ENCODE peak calls at places on chromosome 2, in four cellular contexts. G is gastrocnemius medialis, K is kidney, W is adrenal gland. F is an unnamed sample. For H3K4me1, the result is how much of the 10 kb centered on the place peaks cover.

GRCh38 chr2:166084301-166084700 is 43.5 kb downstream of the SCN1A start:
- DNase-seq in G (no peak), K (no peak), W (no peak), F (no peak)

GRCh38 chr2:231926761-231927565 is 767 bp upstream of the NPPC start:
- DNase-seq in G (no peak), K (peak), W (peak), F (no peak)

GRCh38 chr2:120937736-120938131 is 202.1 kb downstream of the GLI2 start:
- DNase-seq in G (no peak), K (peak), W (peak), F (peak)

GRCh38 chr2:159147687-159148086 is 138.8 kb downstream of the WDSUB1 start:
- DNase-seq in G (no peak), K (no peak), W (no peak), F (no peak)

GRCh38 chr2:158610059-158610458 is 153.3 kb downstream of the PKP4 start:
- DNase-seq in G (no peak), K (no peak), W (no peak), F (no peak)

GRCh38 chr2:176137883-176138282 is 8.4 kb downstream of the HOXD8 start:
- DNase-seq in G (no peak), K (peak), W (peak), F (no peak)

GRCh38 chr2:17912266-17912691 is 33.8 kb downstream of the KCNS3 start:
- DNase-seq in G (peak), K (no peak), W (no peak), F (no peak)

GRCh38 chr2:174585111-174585510 is 12.5 kb downstream of the WIPF1 start:
- DNase-seq in G (no peak), K (no peak), W (no peak), F (no peak)

GRCh38 chr2:16142383-16143361 is 202.3 kb downstream of the MYCN start:
- DNase-seq in G (no peak), K (no peak), W (no peak), F (no peak)

GRCh38 chr2:109521233-109521632 is 92.5 kb downstream of the SEPTIN10 start:
- DNase-seq in G (no peak), K (peak), W (no peak), F (no peak)

GRCh38 chr2:64646007-64646880 is 7.5 kb downstream of the SERTAD2 start:
- DNase-seq in G (peak), K (peak), W (peak), F (peak)
- H3K4me1 ChIP-seq in G (half or more), K (under half), W (half or more), F (under half)

GRCh38 chr2:46722142-46722541 is 193.5 kb downstream of the MCFD2 start:
- DNase-seq in G (no peak), K (no peak), W (no peak), F (no peak)

GRCh38 chr2:46723346-46723745 is 192.3 kb downstream of the MCFD2 start:
- DNase-seq in G (no peak), K (no peak), W (no peak), F (no peak)

GRCh38 chr2:46719499-46719898 is 196.1 kb downstream of the MCFD2 start:
- DNase-seq in G (no peak), K (no peak), W (no peak), F (peak)

GRCh38 chr2:46718797-46719196 is 196.8 kb downstream of the MCFD2 start:
- DNase-seq in G (no peak), K (no peak), W (no peak), F (no peak)

DNA sequence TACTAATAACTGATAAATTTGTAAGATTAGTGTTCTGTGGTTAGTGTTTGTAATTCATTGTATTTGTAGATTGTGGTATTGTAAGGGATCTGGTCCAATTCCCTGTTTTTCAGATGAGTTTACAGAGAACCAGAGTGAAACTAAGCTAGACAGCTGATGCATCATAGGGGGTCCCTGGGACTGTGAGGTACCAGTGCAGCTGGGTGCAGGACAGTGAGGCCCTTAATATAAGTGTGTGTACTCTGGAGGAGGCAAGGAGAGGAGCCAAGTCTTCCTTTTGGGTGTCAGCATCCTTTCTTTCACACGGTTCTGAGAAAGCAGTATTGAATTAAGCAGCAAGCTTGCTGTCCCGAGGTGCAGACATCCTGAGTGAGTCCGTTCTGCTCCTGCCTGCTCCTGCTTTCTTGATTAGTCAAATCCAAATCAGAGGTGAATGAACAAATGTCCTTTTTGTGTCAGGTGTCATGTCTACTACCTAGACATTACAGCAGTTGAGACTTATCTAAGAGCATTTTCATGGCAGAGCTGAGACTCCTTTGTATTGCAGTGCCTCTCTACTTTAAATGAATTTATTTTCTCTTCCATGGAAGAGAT is 194.9 kb downstream of the MCFD2 start:
- DNase-seq in G (no peak), K (no peak), W (no peak), F (no peak)
- H3K4me1 ChIP-seq in G (half or more), K (under half), W (half or more), F (under half)

GRCh38 chr2:226183033-226183432 is 616.6 kb downstream of the IRS1 start:
- DNase-seq in G (no peak), K (no peak), W (no peak), F (no peak)
- H3K4me1 ChIP-seq in G (under half), K (under half), W (under half), F (under half)

GRCh38 chr2:125559186-125559585 is 1096.8 kb upstream of the GYPC start:
- DNase-seq in G (no peak), K (no peak), W (no peak), F (no peak)
- H3K4me1 ChIP-seq in G (under half), K (under half), W (under half), F (under half)

GRCh38 chr2:74441690-74442482 is at the start of gene RTKN:
- DNase-seq in G (peak), K (peak), W (no peak), F (no peak)
- H3K4me1 ChIP-seq in G (under half), K (under half), W (under half), F (under half)

GRCh38 chr2:12717988-12718661 is 1.4 kb downstream of the TRIB2 start:
- DNase-seq in G (no peak), K (peak), W (no peak), F (peak)

GRCh38 chr2:12720181-12720580 is 3.4 kb downstream of the TRIB2 start:
- DNase-seq in G (no peak), K (no peak), W (no peak), F (peak)

GRCh38 chr2:12717191-12717987 is 653 bp downstream of the TRIB2 start:
- DNase-seq in G (peak), K (peak), W (peak), F (peak)

GRCh38 chr2:12719400-12720104 is 2.8 kb downstream of the TRIB2 start:
- DNase-seq in G (no peak), K (no peak), W (no peak), F (peak)

DNA sequence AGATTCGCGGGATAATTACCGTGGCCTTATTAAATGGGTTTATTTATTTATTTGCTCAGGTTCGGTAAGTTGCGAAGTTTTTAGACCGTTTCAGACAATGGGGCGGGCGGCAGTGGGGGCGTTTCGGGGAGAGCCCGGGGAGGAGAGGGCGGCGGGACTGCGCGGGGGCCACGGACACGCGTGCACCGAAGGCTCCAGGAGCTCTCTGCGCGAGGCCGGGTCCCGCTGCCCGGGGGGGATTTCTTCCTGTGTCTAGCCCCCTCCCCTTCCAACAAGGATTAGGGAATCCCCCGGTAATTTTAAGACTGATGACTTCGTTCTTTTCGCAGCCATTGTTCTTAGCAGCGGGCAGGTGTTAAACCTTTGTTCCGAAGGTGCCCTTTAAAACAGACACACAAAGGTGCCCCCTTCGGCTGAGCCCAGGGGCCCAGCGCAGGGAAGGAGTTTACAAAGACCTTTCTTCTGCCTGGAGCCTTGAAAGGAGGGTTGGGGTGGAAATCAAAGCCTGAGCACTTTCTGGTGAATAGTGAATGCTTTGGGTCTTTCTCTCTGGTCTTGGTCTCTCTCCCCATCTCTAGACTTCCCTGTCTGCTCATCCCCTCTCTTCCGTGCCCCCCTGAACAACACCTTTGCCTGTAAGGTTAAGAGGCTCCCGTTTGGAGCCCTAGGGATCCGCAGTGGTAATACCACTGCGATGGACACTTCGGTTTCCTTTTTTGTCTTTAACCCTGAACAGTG is 2.1 kb downstream of the TRIB2 start:
- DNase-seq in G (no peak), K (peak), W (no peak), F (peak)
- H3K4me1 ChIP-seq in G (under half), K (under half), W (half or more), F (under half)